ENCODE peak calls at places on chromosome 1, in eight cellular contexts. P is right lobe of liver; B is tibial artery; R is choroid plexus epithelial cell; O is stimulated activated CD4-positive, alpha-beta T cell treated with anti-CD3 and anti-CD28 coated beads, TNF-alpha, amount 100 ng/mL, for 48 hours; T is T47D; Q is CD4-positive, alpha-beta T cell; K is NCI-H187. J is an unnamed sample.

GRCh38 chr1:1937549-1938275 is 18.6 kb upstream of the TMEM52 start:
- DNase-seq in Q (no peak), T (no peak), R (no peak), P (no peak), B (no peak), K (no peak), O (no peak), J (no peak)

GRCh38 chr1:119209943-119210342 is 69.5 kb upstream of the WARS2 start:
- DNase-seq in B (no peak), T (no peak), P (no peak), O (no peak), Q (no peak), R (peak; percentile 79), K (no peak), J (no peak)

GRCh38 chr1:9413143-9413876 is 120.6 kb downstream of the SPSB1 start:
- DNase-seq in K (no peak), R (peak; percentile 97), T (peak; percentile 13), B (peak; percentile 91), P (no peak), Q (peak; percentile 42), O (peak; percentile 37), J (no peak)

GRCh38 chr1:230307213-230307612 is 118.9 kb downstream of the PGBD5 start:
- DNase-seq in B (no peak), P (no peak), Q (no peak), T (no peak), K (no peak), R (peak; percentile 11), O (no peak), J (no peak)

GRCh38 chr1:209537336-209538114 is 46.0 kb upstream of the CAMK1G start:
- DNase-seq in Q (no peak), T (no peak), B (no peak), O (no peak), P (no peak), R (no peak), K (no peak), J (no peak)

GRCh38 chr1:53362270-53362669 is 34.4 kb upstream of the LRP8 start:
- DNase-seq in R (no peak), Q (no peak), B (peak; percentile 20), K (no peak), O (no peak), P (no peak), T (no peak), J (no peak)

GRCh38 chr1:15178571-15179484 is 25.3 kb downstream of the TMEM51 start:
- DNase-seq in Q (no peak), T (no peak), B (no peak), O (no peak), P (no peak), R (peak; percentile 88), K (no peak), J (no peak)

GRCh38 chr1:63774617-63775417 is 1.0 kb downstream of the ROR1 start:
- DNase-seq in Q (no peak), O (no peak), T (peak; percentile 16), R (peak; percentile 47), K (no peak), P (peak; percentile 28), B (peak; percentile 75), J (peak; percentile 38)

GRCh38 chr1:115781343-115781742 is 12.8 kb upstream of the CASQ2 start:
- DNase-seq in T (no peak), P (no peak), O (no peak), R (peak; percentile 58), B (no peak), Q (no peak), K (no peak), J (no peak)

GRCh38 chr1:234724517-234725176 is 114.7 kb upstream of the IRF2BP2 start:
- DNase-seq in Q (peak; percentile 6), T (peak; percentile 64), K (no peak), R (no peak), P (peak; percentile 80), O (no peak), B (peak; percentile 93), J (peak; percentile 76)

GRCh38 chr1:6090288-6090687 is 44.6 kb downstream of the KCNAB2 start:
- DNase-seq in Q (no peak), B (no peak), T (no peak), K (no peak), R (no peak), O (no peak), P (no peak), J (no peak)

GRCh38 chr1:152047954-152048640 is 11.3 kb upstream of the S100A11 start:
- DNase-seq in B (peak; percentile 96), P (peak; percentile 84), T (peak; percentile 68), O (peak; percentile 70), Q (peak; percentile 84), K (no peak), R (peak; percentile 100), J (peak; percentile 95)

GRCh38 chr1:5390497-5390896 is 601.7 kb downstream of the NPHP4 start:
- DNase-seq in K (no peak), T (no peak), P (no peak), O (no peak), R (no peak), B (no peak), Q (no peak), J (no peak)

GRCh38 chr1:211566431-211567025 is 12.4 kb downstream of the SLC30A1 start:
- DNase-seq in Q (no peak), B (no peak), K (no peak), R (no peak), O (no peak), T (no peak), P (no peak), J (no peak)

GRCh38 chr1:22291926-22292788 is 149.3 kb upstream of the WNT4 start:
- DNase-seq in B (no peak), T (no peak), O (no peak), K (no peak), P (no peak), R (no peak), Q (no peak), J (peak; percentile 72)

GRCh38 chr1:13627128-13627527 is 43.5 kb downstream of the PDPN start:
- DNase-seq in K (no peak), B (no peak), R (no peak), T (no peak), P (no peak), Q (no peak), O (no peak), J (no peak)

GRCh38 chr1:183783896-183784637 is 20.9 kb upstream of the RGL1 start:
- DNase-seq in K (no peak), T (no peak), O (no peak), P (peak; percentile 29), R (peak; percentile 93), B (no peak), Q (no peak), J (peak; percentile 48)

GRCh38 chr1:93878501-93878888 is 511 bp downstream of the DNTTIP2 start:
- DNase-seq in P (peak; percentile 65), R (no peak), Q (peak; percentile 45), O (peak; percentile 38), K (no peak), B (no peak), T (no peak), J (peak; percentile 89)